ENCODE peak calls at places on chromosome 10, in nine cellular contexts. One of them, this sample, is unnamed.

GRCh38 chr10:96840841-96841518 is 8.9 kb downstream of the LCOR start:
- DNase-seq in astrocyte of the spinal cord: peak
- DNase-seq in right atrium auricular region: no peak
- DNase-seq in psoas muscle: no peak
- DNase-seq in fibroblast of villous mesenchyme: peak
- DNase-seq in esophagus squamous epithelium: no peak
- DNase-seq in PC-3: peak
- DNase-seq in endothelial cell of umbilical vein: peak
- DNase-seq in cardiac muscle cell: peak
- DNase-seq in this sample: peak

GRCh38 chr10:108167766-108168165 is 1003.3 kb upstream of the SORCS1 start:
- DNase-seq in psoas muscle: no peak
- DNase-seq in right atrium auricular region: no peak
- DNase-seq in PC-3: no peak
- DNase-seq in esophagus squamous epithelium: no peak
- DNase-seq in endothelial cell of umbilical vein: no peak
- DNase-seq in cardiac muscle cell: no peak
- DNase-seq in astrocyte of the spinal cord: no peak
- DNase-seq in fibroblast of villous mesenchyme: no peak
- DNase-seq in this sample: no peak

GRCh38 chr10:86254526-86255174 is 111.9 kb downstream of the GRID1 start:
- DNase-seq in cardiac muscle cell: no peak
- DNase-seq in psoas muscle: no peak
- DNase-seq in PC-3: peak
- DNase-seq in fibroblast of villous mesenchyme: no peak
- DNase-seq in astrocyte of the spinal cord: no peak
- DNase-seq in endothelial cell of umbilical vein: no peak
- DNase-seq in esophagus squamous epithelium: no peak
- DNase-seq in right atrium auricular region: no peak
- DNase-seq in this sample: no peak

GRCh38 chr10:1548596-1548995 is 188.7 kb downstream of the ADARB2 start:
- DNase-seq in psoas muscle: no peak
- DNase-seq in cardiac muscle cell: no peak
- DNase-seq in endothelial cell of umbilical vein: no peak
- DNase-seq in right atrium auricular region: no peak
- DNase-seq in astrocyte of the spinal cord: no peak
- DNase-seq in fibroblast of villous mesenchyme: no peak
- DNase-seq in PC-3: no peak
- DNase-seq in esophagus squamous epithelium: no peak
- DNase-seq in this sample: no peak

GRCh38 chr10:43922335-43923280 is 273.9 kb upstream of the ZNF32 start:
- DNase-seq in fibroblast of villous mesenchyme: no peak
- DNase-seq in astrocyte of the spinal cord: no peak
- DNase-seq in right atrium auricular region: peak
- DNase-seq in psoas muscle: no peak
- DNase-seq in PC-3: no peak
- DNase-seq in endothelial cell of umbilical vein: no peak
- DNase-seq in esophagus squamous epithelium: no peak
- DNase-seq in cardiac muscle cell: no peak
- DNase-seq in this sample: no peak

GRCh38 chr10:98308602-98309365 is 40.8 kb upstream of the LOXL4 start:
- DNase-seq in PC-3: no peak
- DNase-seq in psoas muscle: no peak
- DNase-seq in right atrium auricular region: no peak
- DNase-seq in cardiac muscle cell: no peak
- DNase-seq in fibroblast of villous mesenchyme: no peak
- DNase-seq in endothelial cell of umbilical vein: no peak
- DNase-seq in astrocyte of the spinal cord: no peak
- DNase-seq in esophagus squamous epithelium: no peak
- DNase-seq in this sample: no peak

GRCh38 chr10:126867567-126868365 is 37.5 kb upstream of the DOCK1 start:
- DNase-seq in PC-3: peak
- DNase-seq in endothelial cell of umbilical vein: no peak
- DNase-seq in esophagus squamous epithelium: no peak
- DNase-seq in cardiac muscle cell: peak
- DNase-seq in psoas muscle: no peak
- DNase-seq in right atrium auricular region: no peak
- DNase-seq in fibroblast of villous mesenchyme: peak
- DNase-seq in astrocyte of the spinal cord: peak
- DNase-seq in this sample: peak

GRCh38 chr10:125700355-125700911 is 17.5 kb upstream of the TEX36 start:
- DNase-seq in psoas muscle: no peak
- DNase-seq in cardiac muscle cell: peak
- DNase-seq in endothelial cell of umbilical vein: peak
- DNase-seq in right atrium auricular region: no peak
- DNase-seq in astrocyte of the spinal cord: peak
- DNase-seq in PC-3: peak
- DNase-seq in fibroblast of villous mesenchyme: peak
- DNase-seq in esophagus squamous epithelium: no peak
- DNase-seq in this sample: peak

GRCh38 chr10:101193210-101193609 is 36.1 kb downstream of the LBX1 start:
- DNase-seq in astrocyte of the spinal cord: no peak
- DNase-seq in right atrium auricular region: no peak
- DNase-seq in cardiac muscle cell: no peak
- DNase-seq in PC-3: no peak
- DNase-seq in endothelial cell of umbilical vein: no peak
- DNase-seq in psoas muscle: no peak
- DNase-seq in esophagus squamous epithelium: no peak
- DNase-seq in fibroblast of villous mesenchyme: no peak
- DNase-seq in this sample: no peak

GRCh38 chr10:78408011-78408410 is 374.3 kb downstream of the RPS24 start:
- DNase-seq in right atrium auricular region: no peak
- DNase-seq in cardiac muscle cell: no peak
- DNase-seq in fibroblast of villous mesenchyme: no peak
- DNase-seq in astrocyte of the spinal cord: no peak
- DNase-seq in PC-3: no peak
- DNase-seq in endothelial cell of umbilical vein: no peak
- DNase-seq in psoas muscle: no peak
- DNase-seq in esophagus squamous epithelium: no peak
- DNase-seq in this sample: no peak

GRCh38 chr10:113704637-113705343 is 25.1 kb downstream of the CASP7 start:
- DNase-seq in endothelial cell of umbilical vein: peak
- DNase-seq in right atrium auricular region: no peak
- DNase-seq in astrocyte of the spinal cord: peak
- DNase-seq in psoas muscle: no peak
- DNase-seq in PC-3: peak
- DNase-seq in cardiac muscle cell: peak
- DNase-seq in esophagus squamous epithelium: no peak
- DNase-seq in fibroblast of villous mesenchyme: peak
- DNase-seq in this sample: peak

GRCh38 chr10:106499448-106499847 is 665.1 kb downstream of the SORCS1 start:
- DNase-seq in psoas muscle: no peak
- DNase-seq in astrocyte of the spinal cord: no peak
- DNase-seq in cardiac muscle cell: no peak
- DNase-seq in right atrium auricular region: no peak
- DNase-seq in PC-3: no peak
- DNase-seq in fibroblast of villous mesenchyme: no peak
- DNase-seq in endothelial cell of umbilical vein: no peak
- DNase-seq in esophagus squamous epithelium: no peak
- DNase-seq in this sample: no peak

GRCh38 chr10:95513941-95514392 is 47.2 kb downstream of the SORBS1 start:
- DNase-seq in astrocyte of the spinal cord: peak
- DNase-seq in cardiac muscle cell: peak
- DNase-seq in endothelial cell of umbilical vein: peak
- DNase-seq in esophagus squamous epithelium: no peak
- DNase-seq in fibroblast of villous mesenchyme: no peak
- DNase-seq in psoas muscle: peak
- DNase-seq in PC-3: peak
- DNase-seq in right atrium auricular region: no peak
- DNase-seq in this sample: peak

DNA sequence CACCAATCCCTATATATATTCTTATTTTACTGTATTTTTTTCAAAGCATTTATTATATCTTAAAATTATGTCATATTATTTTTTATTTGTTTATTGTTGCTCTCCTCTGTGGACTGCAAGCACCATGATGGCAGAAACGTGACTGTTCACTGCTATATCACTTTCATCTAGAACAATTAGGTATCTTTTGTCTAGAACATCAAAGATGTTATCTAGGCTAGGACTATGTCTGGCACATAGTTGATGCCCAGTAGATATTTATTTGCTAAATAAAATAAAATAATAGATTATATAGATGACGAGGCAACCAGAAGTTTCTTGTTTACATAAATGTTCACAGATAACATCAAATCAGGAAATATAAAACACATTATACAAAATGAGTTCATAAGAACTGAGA is 12.4 kb upstream of the GPR158 start:
- DNase-seq in PC-3: no peak
- DNase-seq in endothelial cell of umbilical vein: no peak
- DNase-seq in right atrium auricular region: no peak
- DNase-seq in psoas muscle: no peak
- DNase-seq in cardiac muscle cell: no peak
- DNase-seq in astrocyte of the spinal cord: no peak
- DNase-seq in fibroblast of villous mesenchyme: no peak
- DNase-seq in esophagus squamous epithelium: no peak
- DNase-seq in this sample: no peak
- H3K4me3 ChIP-seq in PC-3: no peak
- H3K4me3 ChIP-seq in endothelial cell of umbilical vein: no peak
- H3K4me3 ChIP-seq in right atrium auricular region: no peak
- H3K4me3 ChIP-seq in psoas muscle: no peak
- H3K4me3 ChIP-seq in cardiac muscle cell: no peak
- H3K4me3 ChIP-seq in astrocyte of the spinal cord: no peak
- H3K4me3 ChIP-seq in fibroblast of villous mesenchyme: no peak
- H3K4me3 ChIP-seq in esophagus squamous epithelium: no peak
- H3K4me3 ChIP-seq in this sample: no peak

DNA sequence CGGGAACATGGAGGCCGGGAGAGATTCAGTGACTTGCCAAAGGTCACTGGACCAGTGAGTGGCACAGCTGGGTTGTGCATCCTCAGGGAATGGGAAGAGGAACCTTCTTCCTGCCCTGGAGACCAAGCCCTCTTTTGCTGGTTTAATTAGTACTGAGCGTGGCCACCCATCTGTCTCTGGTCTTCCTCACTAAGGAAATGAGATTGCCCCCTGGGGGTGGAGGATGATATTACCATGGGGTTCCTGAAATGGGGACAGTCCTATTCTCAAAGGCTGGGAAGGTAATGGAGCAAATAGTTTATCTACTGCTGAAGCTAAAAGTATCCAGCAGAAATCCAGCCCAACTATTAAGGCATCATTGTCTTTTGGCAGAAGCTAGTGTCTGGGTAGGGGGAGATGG is 98.6 kb upstream of the FGFR2 start:
- DNase-seq in endothelial cell of umbilical vein: peak
- DNase-seq in cardiac muscle cell: no peak
- DNase-seq in PC-3: peak
- DNase-seq in fibroblast of villous mesenchyme: peak
- DNase-seq in right atrium auricular region: no peak
- DNase-seq in psoas muscle: no peak
- DNase-seq in esophagus squamous epithelium: no peak
- DNase-seq in astrocyte of the spinal cord: no peak
- DNase-seq in this sample: no peak
- TF ChIP-seq CTCF in endothelial cell of umbilical vein: peak
- TF ChIP-seq CTCF in cardiac muscle cell: peak
- TF ChIP-seq CTCF in PC-3: peak
- TF ChIP-seq CTCF in fibroblast of villous mesenchyme: peak
- TF ChIP-seq CTCF in right atrium auricular region: no peak
- TF ChIP-seq CTCF in psoas muscle: no peak
- TF ChIP-seq CTCF in esophagus squamous epithelium: peak
- TF ChIP-seq CTCF in astrocyte of the spinal cord: peak
- TF ChIP-seq CTCF in this sample: peak

DNA sequence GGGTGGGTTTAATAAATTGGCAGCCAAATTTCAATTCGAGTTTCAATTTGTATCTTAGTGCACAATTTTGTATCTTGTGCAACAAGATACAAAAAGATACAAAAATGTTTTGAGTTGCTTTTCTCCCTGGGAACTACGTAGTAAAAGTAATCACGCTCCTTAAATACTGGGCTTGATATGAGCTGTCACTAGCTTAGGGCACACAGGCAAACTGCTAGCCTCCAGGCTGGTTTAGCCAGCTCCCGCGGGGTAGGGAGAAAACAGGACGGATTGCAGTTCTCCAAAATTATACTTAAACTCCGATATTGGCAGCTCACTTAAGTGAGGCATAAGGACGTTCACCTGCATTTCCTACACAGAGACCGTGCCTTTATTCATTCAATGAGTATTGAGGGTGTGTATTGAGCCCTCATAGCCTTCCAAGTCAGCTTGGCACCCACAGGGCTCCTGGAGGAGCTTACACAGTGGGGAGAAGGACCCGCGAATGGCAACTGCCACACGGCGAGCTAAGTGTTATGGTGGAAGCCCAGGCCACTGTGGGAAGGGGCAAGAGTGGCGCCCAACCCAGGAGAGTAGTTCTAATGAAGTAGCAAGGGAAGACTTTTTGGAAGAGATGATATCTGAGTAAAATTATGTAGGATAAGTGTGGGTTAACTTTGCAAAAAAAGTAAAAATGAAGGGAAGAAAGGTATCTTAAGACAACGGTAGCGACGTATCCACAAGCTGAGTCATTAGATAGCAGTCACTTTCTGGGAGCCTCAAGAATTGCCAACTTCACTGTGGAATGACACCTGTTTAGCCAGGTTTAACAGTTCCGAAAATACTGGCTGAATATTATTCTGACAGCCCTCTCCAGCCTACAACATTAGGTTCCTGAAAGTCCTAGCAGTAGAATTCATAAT is 1.6 kb upstream of the EPC1 start:
- DNase-seq in right atrium auricular region: no peak
- DNase-seq in esophagus squamous epithelium: no peak
- DNase-seq in fibroblast of villous mesenchyme: no peak
- DNase-seq in cardiac muscle cell: no peak
- DNase-seq in PC-3: no peak
- DNase-seq in psoas muscle: no peak
- DNase-seq in endothelial cell of umbilical vein: no peak
- DNase-seq in astrocyte of the spinal cord: no peak
- DNase-seq in this sample: no peak
- H3K4me3 ChIP-seq in right atrium auricular region: no peak
- H3K4me3 ChIP-seq in esophagus squamous epithelium: no peak
- H3K4me3 ChIP-seq in fibroblast of villous mesenchyme: no peak
- H3K4me3 ChIP-seq in cardiac muscle cell: no peak
- H3K4me3 ChIP-seq in PC-3: peak
- H3K4me3 ChIP-seq in psoas muscle: peak
- H3K4me3 ChIP-seq in endothelial cell of umbilical vein: no peak
- H3K4me3 ChIP-seq in astrocyte of the spinal cord: no peak
- H3K4me3 ChIP-seq in this sample: no peak

GRCh38 chr10:132548106-132548823 is 10.7 kb downstream of the INPP5A start:
- DNase-seq in psoas muscle: peak
- DNase-seq in esophagus squamous epithelium: no peak
- DNase-seq in right atrium auricular region: no peak
- DNase-seq in endothelial cell of umbilical vein: no peak
- DNase-seq in PC-3: no peak
- DNase-seq in fibroblast of villous mesenchyme: no peak
- DNase-seq in astrocyte of the spinal cord: no peak
- DNase-seq in cardiac muscle cell: no peak
- DNase-seq in this sample: no peak

GRCh38 chr10:132551093-132551807 is 13.7 kb downstream of the INPP5A start:
- DNase-seq in psoas muscle: no peak
- DNase-seq in fibroblast of villous mesenchyme: no peak
- DNase-seq in endothelial cell of umbilical vein: no peak
- DNase-seq in cardiac muscle cell: no peak
- DNase-seq in astrocyte of the spinal cord: no peak
- DNase-seq in right atrium auricular region: no peak
- DNase-seq in esophagus squamous epithelium: no peak
- DNase-seq in PC-3: no peak
- DNase-seq in this sample: no peak

GRCh38 chr10:132550366-132551092 is 12.9 kb downstream of the INPP5A start:
- DNase-seq in endothelial cell of umbilical vein: no peak
- DNase-seq in psoas muscle: peak
- DNase-seq in astrocyte of the spinal cord: no peak
- DNase-seq in cardiac muscle cell: no peak
- DNase-seq in PC-3: no peak
- DNase-seq in right atrium auricular region: no peak
- DNase-seq in esophagus squamous epithelium: no peak
- DNase-seq in fibroblast of villous mesenchyme: no peak
- DNase-seq in this sample: no peak

GRCh38 chr10:132548869-132549268 is 11.3 kb downstream of the INPP5A start:
- DNase-seq in PC-3: no peak
- DNase-seq in fibroblast of villous mesenchyme: no peak
- DNase-seq in cardiac muscle cell: no peak
- DNase-seq in right atrium auricular region: no peak
- DNase-seq in psoas muscle: no peak
- DNase-seq in endothelial cell of umbilical vein: no peak
- DNase-seq in astrocyte of the spinal cord: no peak
- DNase-seq in esophagus squamous epithelium: no peak
- DNase-seq in this sample: no peak

GRCh38 chr10:132549416-132549815 is 11.8 kb downstream of the INPP5A start:
- DNase-seq in astrocyte of the spinal cord: no peak
- DNase-seq in cardiac muscle cell: no peak
- DNase-seq in PC-3: no peak
- DNase-seq in fibroblast of villous mesenchyme: no peak
- DNase-seq in endothelial cell of umbilical vein: no peak
- DNase-seq in right atrium auricular region: no peak
- DNase-seq in psoas muscle: peak
- DNase-seq in esophagus squamous epithelium: no peak
- DNase-seq in this sample: no peak
- TF ChIP-seq CTCF in astrocyte of the spinal cord: no peak
- TF ChIP-seq CTCF in cardiac muscle cell: no peak
- TF ChIP-seq CTCF in PC-3: no peak
- TF ChIP-seq CTCF in fibroblast of villous mesenchyme: no peak
- TF ChIP-seq CTCF in endothelial cell of umbilical vein: no peak
- TF ChIP-seq CTCF in right atrium auricular region: no peak
- TF ChIP-seq CTCF in psoas muscle: no peak
- TF ChIP-seq CTCF in esophagus squamous epithelium: no peak
- TF ChIP-seq CTCF in this sample: no peak

This sample was measured in fibroblast of pulmonary artery.